ENCODE peak calls at places on chromosomes 2 and 18, in six cellular contexts. W, F, T, R, Q and Z are unnamed samples.

GRCh38 chr2:88517759-88518201 is 65.3 kb upstream of the FOXI3 start:
- DNase-seq in F (no peak), T (no peak), R (no peak), W (no peak), Q (no peak), Z (no peak)

GRCh38 chr2:6943971-6944370 is 26.8 kb downstream of the RNF144A start:
- DNase-seq in W (no peak), F (no peak), Q (no peak), T (no peak), R (no peak), Z (no peak)

GRCh38 chr2:8922431-8922830 is 81.1 kb downstream of the MBOAT2 start:
- DNase-seq in W (no peak), Q (peak), F (peak), R (no peak), T (no peak), Z (peak)

GRCh38 chr2:228067309-228067708 is 114.2 kb downstream of the SPHKAP start:
- DNase-seq in Q (no peak), T (no peak), W (no peak), F (no peak), R (no peak), Z (no peak)

GRCh38 chr2:70923378-70924015 is 12.2 kb upstream of the ATP6V1B1 start:
- DNase-seq in F (no peak), T (no peak), R (no peak), Q (no peak), W (no peak), Z (no peak)

GRCh38 chr2:169757778-169758177 is 24.1 kb downstream of the KLHL23 start:
- DNase-seq in Q (no peak), F (no peak), T (no peak), W (no peak), R (no peak), Z (no peak)

GRCh38 chr2:178280261-178280852 is 86.0 kb downstream of the OSBPL6 start:
- DNase-seq in W (no peak), R (peak), T (peak), F (peak), Q (peak), Z (no peak)

GRCh38 chr2:215388002-215388728 is 47.7 kb downstream of the FN1 start:
- DNase-seq in W (no peak), T (no peak), R (no peak), F (no peak), Q (no peak), Z (no peak)

GRCh38 chr2:105789745-105790466 is 45.2 kb downstream of the NCK2 start:
- DNase-seq in F (peak), T (peak), W (peak), R (peak), Q (no peak), Z (peak)

GRCh38 chr18:12034241-12035100 is 53.2 kb downstream of the IMPA2 start:
- DNase-seq in T (no peak), W (no peak), Q (no peak), R (no peak), F (no peak), Z (no peak)

GRCh38 chr2:75466708-75467311 is 93.9 kb downstream of the EVA1A start:
- DNase-seq in T (no peak), W (no peak), R (peak), Q (no peak), F (peak), Z (no peak)

GRCh38 chr18:58484989-58485962 is 143.6 kb downstream of the ALPK2 start:
- DNase-seq in W (no peak), R (no peak), F (no peak), T (no peak), Q (no peak), Z (no peak)

GRCh38 chr2:85278361-85278760 is 49.4 kb downstream of the TGOLN2 start:
- DNase-seq in F (peak), T (no peak), W (no peak), R (peak), Q (no peak), Z (no peak)

GRCh38 chr2:33709986-33710385 is 110.9 kb upstream of the FAM98A start:
- DNase-seq in W (no peak), F (peak), Q (no peak), R (no peak), T (no peak), Z (no peak)

GRCh38 chr2:169479257-169480078 is at the start of gene BBS5:
- DNase-seq in W (peak), R (peak), T (peak), Q (peak), F (peak), Z (peak)

GRCh38 chr2:217945530-217945929 is 57.3 kb downstream of the TNS1 start:
- DNase-seq in F (no peak), W (no peak), R (no peak), Q (no peak), T (no peak), Z (no peak)

GRCh38 chr2:8821276-8822217 is 15.9 kb downstream of the KIDINS220 start:
- DNase-seq in R (no peak), W (no peak), T (no peak), Q (no peak), F (peak), Z (peak)

GRCh38 chr2:222358876-222359275 is 60.1 kb upstream of the PAX3 start:
- DNase-seq in T (no peak), W (no peak), Q (no peak), R (no peak), F (peak), Z (peak)

GRCh38 chr2:235521844-235522243 is 28.0 kb downstream of the AGAP1 start:
- DNase-seq in R (no peak), T (no peak), F (no peak), W (no peak), Q (no peak), Z (peak)

GRCh38 chr2:239393401-239393940 is 7.3 kb downstream of the HDAC4 start:
- DNase-seq in T (no peak), F (peak), Q (no peak), W (no peak), R (no peak), Z (no peak)

GRCh38 chr2:235223011-235223410 is 270.8 kb upstream of the AGAP1 start:
- DNase-seq in F (peak), T (no peak), W (no peak), Q (no peak), R (peak), Z (no peak)

GRCh38 chr2:201939366-201939985 is 94.2 kb upstream of the FZD7 start:
- DNase-seq in R (no peak), Q (no peak), W (no peak), T (no peak), F (no peak), Z (peak)

GRCh38 chr2:27582129-27582694 is 630 bp upstream of the ZNF512 start:
- DNase-seq in F (no peak), R (no peak), Q (no peak), W (no peak), T (no peak), Z (no peak)